ENCODE peak calls at places on chromosomes 2 and 18, in ten cellular contexts. Y, R, O, Z, P, F, J, Q, D and V are unnamed samples.

GRCh38 chr2:12167525-12168317 is 421.3 kb downstream of the LPIN1 start:
- DNase-seq in F (peak; percentile 65), Z (no peak), P (no peak), D (no peak), J (no peak), Q (peak; percentile 43), Y (no peak), O (no peak), R (no peak), V (no peak)

GRCh38 chr2:2590796-2591541 is 259.9 kb upstream of the MYT1L start:
- DNase-seq in Y (no peak), Z (no peak), Q (no peak), D (peak; percentile 13), O (no peak), P (no peak), J (no peak), F (no peak), R (peak; percentile 99), V (peak; percentile 56)

GRCh38 chr2:161946489-161947107 is 127.4 kb downstream of the DPP4 start:
- DNase-seq in F (peak; percentile 4), O (no peak), Z (no peak), D (no peak), Q (peak; percentile 4), P (peak; percentile 48), R (peak; percentile 51), J (no peak), Y (peak; percentile 40), V (no peak)

GRCh38 chr2:181106789-181107418 is 126.5 kb downstream of the UBE2E3 start:
- DNase-seq in O (no peak), Q (no peak), Z (no peak), R (no peak), P (peak; percentile 95), J (peak; percentile 9), Y (no peak), F (no peak), D (no peak), V (no peak)

GRCh38 chr2:13035866-13036265 is 319.1 kb downstream of the TRIB2 start:
- DNase-seq in P (no peak), Y (no peak), Z (no peak), Q (no peak), R (no peak), F (no peak), J (no peak), O (no peak), D (no peak), V (no peak)

GRCh38 chr2:119478188-119479065 is 45.9 kb downstream of the SCTR start:
- DNase-seq in R (no peak), Q (no peak), D (peak; percentile 13), O (no peak), P (no peak), Y (peak; percentile 15), F (no peak), J (no peak), Z (no peak), V (peak; percentile 47)

GRCh38 chr2:147006724-147007123 is 838.1 kb upstream of the ACVR2A start:
- DNase-seq in F (no peak), Z (no peak), J (no peak), D (no peak), O (no peak), R (no peak), Q (no peak), Y (no peak), P (no peak), V (no peak)

GRCh38 chr18:48330016-48330991 is 78.9 kb downstream of the ZBTB7C start:
- DNase-seq in O (peak; percentile 55), Q (no peak), R (no peak), F (no peak), P (peak; percentile 90), Z (no peak), Y (no peak), D (peak; percentile 63), J (no peak), V (no peak)

GRCh38 chr2:106816974-106817373 is 69.0 kb downstream of the ST6GAL2 start:
- DNase-seq in O (peak; percentile 88), Q (no peak), P (no peak), J (no peak), Y (no peak), Z (no peak), F (no peak), D (no peak), R (no peak), V (no peak)

GRCh38 chr2:10619643-10620042 is 70.1 kb downstream of the NOL10 start:
- DNase-seq in F (no peak), J (no peak), O (no peak), Y (no peak), P (peak; percentile 38), Q (no peak), D (no peak), R (no peak), Z (no peak), V (no peak)

GRCh38 chr2:44817256-44817655 is 124.2 kb upstream of the SIX3 start:
- DNase-seq in R (no peak), J (no peak), Y (no peak), F (no peak), Z (no peak), P (no peak), O (no peak), D (no peak), Q (no peak), V (no peak)

GRCh38 chr18:40469851-40470250 is 1485.2 kb upstream of the PIK3C3 start:
- DNase-seq in P (no peak), Z (no peak), R (no peak), O (no peak), F (no peak), Y (no peak), J (no peak), D (no peak), Q (no peak), V (no peak)

GRCh38 chr2:199778655-199779054 is 72.3 kb downstream of the FTCDNL1 start:
- DNase-seq in D (no peak), R (no peak), Y (no peak), Q (no peak), P (no peak), Z (no peak), F (no peak), O (no peak), J (no peak), V (no peak)

GRCh38 chr2:96580771-96581170 is 44.2 kb downstream of the ARID5A start:
- DNase-seq in J (no peak), O (no peak), Q (peak; percentile 17), F (peak; percentile 10), R (no peak), D (no peak), Z (no peak), P (no peak), Y (no peak), V (no peak)

GRCh38 chr2:121047383-121047782 is 237.6 kb downstream of the TFCP2L1 start:
- DNase-seq in O (no peak), Y (no peak), Q (no peak), R (no peak), Z (no peak), J (no peak), F (no peak), D (no peak), P (no peak), V (no peak)

GRCh38 chr2:239531456-239532304 is 130.9 kb upstream of the HDAC4 start:
- DNase-seq in O (no peak), Q (peak; percentile 73), D (peak; percentile 84), F (peak; percentile 42), R (no peak), Y (no peak), P (no peak), Z (no peak), J (no peak), V (no peak)

GRCh38 chr2:241844066-241844728 is 14.5 kb downstream of the PDCD1 start:
- DNase-seq in J (peak; percentile 75), F (peak; percentile 50), Z (peak; percentile 63), P (peak; percentile 14), Q (peak; percentile 77), Y (peak; percentile 78), R (no peak), D (peak; percentile 70), O (peak; percentile 87), V (no peak)

GRCh38 chr18:74524097-74524496 is 10.2 kb upstream of the CNDP1 start:
- DNase-seq in J (no peak), P (peak; percentile 36), F (no peak), Q (no peak), O (no peak), Z (peak; percentile 13), D (peak; percentile 62), Y (no peak), R (no peak), V (no peak)

GRCh38 chr18:69000366-69000765 is 202.5 kb downstream of the CCDC102B start:
- DNase-seq in F (no peak), J (no peak), Z (no peak), Y (no peak), Q (no peak), P (no peak), R (no peak), D (no peak), O (no peak), V (no peak)

GRCh38 chr2:43269706-43270105 is 43.3 kb upstream of the ZFP36L2 start:
- DNase-seq in D (peak; percentile 78), Q (no peak), Z (no peak), F (no peak), J (no peak), O (peak; percentile 73), P (peak; percentile 92), Y (peak; percentile 51), R (no peak), V (no peak)

GRCh38 chr18:27564066-27564465 is 379.0 kb upstream of the CHST9 start:
- DNase-seq in F (no peak), J (no peak), P (no peak), D (no peak), Q (no peak), Z (no peak), R (no peak), Y (no peak), O (no peak), V (no peak)

GRCh38 chr2:219140726-219141125 is 19.9 kb downstream of the NHEJ1 start:
- DNase-seq in Q (no peak), Z (no peak), P (no peak), F (no peak), D (no peak), R (no peak), O (no peak), J (no peak), Y (no peak), V (no peak)

GRCh38 chr18:42533010-42533409 is 578.0 kb downstream of the PIK3C3 start:
- DNase-seq in Y (no peak), R (no peak), O (no peak), F (no peak), Q (no peak), J (no peak), P (no peak), D (no peak), Z (no peak), V (no peak)

GRCh38 chr18:22005191-22005824 is 164.1 kb upstream of the GATA6 start:
- DNase-seq in J (no peak), P (peak; percentile 23), Y (no peak), D (peak; percentile 58), Q (no peak), O (peak; percentile 57), Z (no peak), R (no peak), F (no peak), V (no peak)

GRCh38 chr18:12028674-12029073 is 47.4 kb downstream of the IMPA2 start:
- DNase-seq in O (no peak), D (peak; percentile 49), F (no peak), Y (no peak), P (no peak), Q (no peak), Z (no peak), R (no peak), J (no peak), V (no peak)

GRCh38 chr2:217621391-217621801 is 381.4 kb downstream of the TNS1 start:
- DNase-seq in J (no peak), R (no peak), Z (no peak), P (no peak), O (no peak), D (no peak), Y (no peak), F (no peak), Q (no peak), V (no peak)

GRCh38 chr2:11292464-11293255 is 51.8 kb downstream of the ROCK2 start:
- DNase-seq in P (peak; percentile 47), J (no peak), R (no peak), D (no peak), Y (no peak), O (no peak), Q (no peak), Z (no peak), F (no peak), V (no peak)

GRCh38 chr2:9473985-9474360 is 378 bp upstream of the IAH1 start:
- DNase-seq in J (peak; percentile 68), D (peak; percentile 79), P (peak; percentile 27), Y (peak; percentile 67), Q (peak; percentile 23), R (no peak), O (peak; percentile 70), F (no peak), Z (peak; percentile 55), V (no peak)